ENCODE peak calls at places on chromosomes 4 and X, in ten cellular contexts. A is stimulated activated CD4-positive, alpha-beta T cell treated with anti-CD3 and anti-CD28 coated beads, Interleukin-4, amount 100 ng/mL, for 4 hours; M is NCI-H345; W is type B pancreatic cell; V is breast epithelium; X is GM12865; O is MV-4-11; P is RPMI7951; Q is ecto neural progenitor cell; T is mammary epithelial cell. H is an unnamed sample.

GRCh38 chr4:90445380-90445779 is 318.2 kb downstream of the CCSER1 start:
- DNase-seq in A (no peak), M (no peak), W (no peak), V (no peak), X (no peak), O (no peak), P (no peak), Q (no peak), T (no peak), H (no peak)

GRCh38 chr4:680565-680930 is 6.2 kb downstream of the MYL5 start:
- DNase-seq in A (no peak), M (no peak), W (no peak), V (no peak), X (peak), O (no peak), P (no peak), Q (no peak), T (no peak), H (no peak)

GRCh38 chrX:124274438-124275166 is 57.9 kb upstream of the TEX13D start:
- DNase-seq in A (no peak), M (no peak), W (no peak), V (no peak), X (no peak), O (no peak), P (peak), Q (peak), T (no peak), H (no peak)

GRCh38 chr4:10917475-10918103 is 233.0 kb upstream of the CLNK start:
- DNase-seq in A (no peak), M (peak), W (no peak), V (no peak), X (no peak), O (no peak), P (no peak), Q (no peak), T (no peak), H (no peak)

GRCh38 chrX:63453571-63453970 is 102.4 kb upstream of the SPIN4 start:
- DNase-seq in A (no peak), M (no peak), W (no peak), V (no peak), X (no peak), O (no peak), P (no peak), Q (no peak), T (no peak), H (no peak)

GRCh38 chr4:78219825-78220224 is 162.7 kb downstream of the FRAS1 start:
- DNase-seq in A (no peak), M (no peak), W (no peak), V (no peak), X (no peak), O (no peak), P (no peak), Q (no peak), T (no peak), H (no peak)

GRCh38 chr4:89660851-89661250 is 176.1 kb downstream of the SNCA start:
- DNase-seq in A (no peak), M (no peak), W (no peak), V (no peak), X (no peak), O (no peak), P (no peak), Q (no peak), T (no peak), H (no peak)

GRCh38 chrX:72003811-72004750 is 93.4 kb downstream of the NHSL2 start:
- DNase-seq in A (no peak), M (no peak), W (peak), V (peak), X (no peak), O (peak), P (peak), Q (peak), T (peak), H (no peak)

GRCh38 chr4:109946120-109946519 is 33.4 kb downstream of the EGF start:
- DNase-seq in A (no peak), M (no peak), W (no peak), V (no peak), X (no peak), O (no peak), P (no peak), Q (no peak), T (no peak), H (no peak)

GRCh38 chr4:3420956-3421355 is 20.8 kb upstream of the HGFAC start:
- DNase-seq in A (no peak), M (no peak), W (no peak), V (no peak), X (no peak), O (no peak), P (no peak), Q (no peak), T (no peak), H (no peak)

GRCh38 chrX:79065696-79066095 is 78.8 kb upstream of the GPR174 start:
- DNase-seq in A (no peak), M (no peak), W (no peak), V (no peak), X (peak), O (peak), P (no peak), Q (no peak), T (no peak), H (no peak)

GRCh38 chr4:150006197-150006596 is 72.0 kb upstream of the DCLK2 start:
- DNase-seq in A (no peak), M (no peak), W (no peak), V (no peak), X (no peak), O (no peak), P (no peak), Q (no peak), T (no peak), H (no peak)

GRCh38 chr4:83489711-83490326 is 4.9 kb upstream of the ABRAXAS1 start:
- DNase-seq in A (no peak), M (no peak), W (no peak), V (no peak), X (no peak), O (no peak), P (no peak), Q (peak), T (no peak), H (no peak)

H was measured in NK-92 treated with Interleukin-12 subunit alpha and Interleukin-12 subunit beta, amount 100 ng/mL, for 24 hours.